ENCODE peak calls at places on chromosomes 5 and 9, in nine cellular contexts. One of them, this sample, is unnamed.

GRCh38 chr9:37775216-37775919 is 9.5 kb downstream of the EXOSC3 start:
- DNase-seq in fibroblast of lung: peak
- DNase-seq in GM06990: no peak
- DNase-seq in Calu3: no peak
- DNase-seq in left ventricle myocardium inferior: no peak
- DNase-seq in kidney: no peak
- DNase-seq in foreskin fibroblast: peak
- DNase-seq in pancreas: no peak
- DNase-seq in HFF-Myc: no peak
- DNase-seq in this sample: no peak

GRCh38 chr9:124309665-124310064 is 51.9 kb downstream of the NEK6 start:
- DNase-seq in fibroblast of lung: peak
- DNase-seq in GM06990: no peak
- DNase-seq in Calu3: peak
- DNase-seq in left ventricle myocardium inferior: no peak
- DNase-seq in kidney: no peak
- DNase-seq in foreskin fibroblast: peak
- DNase-seq in pancreas: no peak
- DNase-seq in HFF-Myc: peak
- DNase-seq in this sample: no peak

GRCh38 chr9:124015661-124016131 is 4.1 kb downstream of the LHX2 start:
- DNase-seq in fibroblast of lung: no peak
- DNase-seq in GM06990: no peak
- DNase-seq in Calu3: no peak
- DNase-seq in left ventricle myocardium inferior: no peak
- DNase-seq in kidney: no peak
- DNase-seq in foreskin fibroblast: no peak
- DNase-seq in pancreas: peak
- DNase-seq in HFF-Myc: no peak
- DNase-seq in this sample: peak

GRCh38 chr5:170641589-170642031 is 137.8 kb downstream of the KCNIP1 start:
- DNase-seq in fibroblast of lung: no peak
- DNase-seq in GM06990: no peak
- DNase-seq in Calu3: no peak
- DNase-seq in left ventricle myocardium inferior: no peak
- DNase-seq in kidney: peak
- DNase-seq in foreskin fibroblast: no peak
- DNase-seq in pancreas: no peak
- DNase-seq in HFF-Myc: no peak
- DNase-seq in this sample: no peak

GRCh38 chr9:16637218-16637617 is 233.3 kb downstream of the BNC2 start:
- DNase-seq in fibroblast of lung: peak
- DNase-seq in GM06990: no peak
- DNase-seq in Calu3: no peak
- DNase-seq in left ventricle myocardium inferior: no peak
- DNase-seq in kidney: no peak
- DNase-seq in foreskin fibroblast: no peak
- DNase-seq in pancreas: no peak
- DNase-seq in HFF-Myc: no peak
- DNase-seq in this sample: no peak

GRCh38 chr5:180043381-180043780 is 28.2 kb downstream of the RNF130 start:
- DNase-seq in fibroblast of lung: peak
- DNase-seq in GM06990: no peak
- DNase-seq in Calu3: no peak
- DNase-seq in left ventricle myocardium inferior: no peak
- DNase-seq in kidney: no peak
- DNase-seq in foreskin fibroblast: no peak
- DNase-seq in pancreas: no peak
- DNase-seq in HFF-Myc: no peak
- DNase-seq in this sample: no peak

GRCh38 chr9:96020822-96021615 is 145.5 kb downstream of the ERCC6L2 start:
- DNase-seq in fibroblast of lung: no peak
- DNase-seq in GM06990: no peak
- DNase-seq in Calu3: peak
- DNase-seq in left ventricle myocardium inferior: no peak
- DNase-seq in kidney: peak
- DNase-seq in foreskin fibroblast: peak
- DNase-seq in pancreas: peak
- DNase-seq in HFF-Myc: no peak
- DNase-seq in this sample: peak

GRCh38 chr9:130195638-130196037 is 23.4 kb downstream of the NCS1 start:
- DNase-seq in fibroblast of lung: no peak
- DNase-seq in GM06990: no peak
- DNase-seq in Calu3: no peak
- DNase-seq in left ventricle myocardium inferior: no peak
- DNase-seq in kidney: peak
- DNase-seq in foreskin fibroblast: no peak
- DNase-seq in pancreas: no peak
- DNase-seq in HFF-Myc: no peak
- DNase-seq in this sample: no peak

GRCh38 chr5:54672867-54673266 is 155.3 kb downstream of the SNX18 start:
- DNase-seq in fibroblast of lung: no peak
- DNase-seq in GM06990: no peak
- DNase-seq in Calu3: no peak
- DNase-seq in left ventricle myocardium inferior: no peak
- DNase-seq in kidney: no peak
- DNase-seq in foreskin fibroblast: no peak
- DNase-seq in pancreas: no peak
- DNase-seq in HFF-Myc: no peak
- DNase-seq in this sample: no peak

GRCh38 chr9:109341561-109341960 is 20.7 kb upstream of the EPB41L4B start:
- DNase-seq in fibroblast of lung: no peak
- DNase-seq in GM06990: no peak
- DNase-seq in Calu3: no peak
- DNase-seq in left ventricle myocardium inferior: no peak
- DNase-seq in kidney: no peak
- DNase-seq in foreskin fibroblast: no peak
- DNase-seq in pancreas: no peak
- DNase-seq in HFF-Myc: no peak
- DNase-seq in this sample: no peak

GRCh38 chr5:57817001-57817453 is 334.4 kb upstream of the ACTBL2 start:
- DNase-seq in fibroblast of lung: peak
- DNase-seq in GM06990: no peak
- DNase-seq in Calu3: no peak
- DNase-seq in left ventricle myocardium inferior: no peak
- DNase-seq in kidney: no peak
- DNase-seq in foreskin fibroblast: no peak
- DNase-seq in pancreas: no peak
- DNase-seq in HFF-Myc: no peak
- DNase-seq in this sample: no peak

GRCh38 chr5:74173665-74174064 is 466.9 kb downstream of the ENC1 start:
- DNase-seq in fibroblast of lung: no peak
- DNase-seq in GM06990: no peak
- DNase-seq in Calu3: no peak
- DNase-seq in left ventricle myocardium inferior: no peak
- DNase-seq in kidney: no peak
- DNase-seq in foreskin fibroblast: no peak
- DNase-seq in pancreas: no peak
- DNase-seq in HFF-Myc: no peak
- DNase-seq in this sample: no peak

GRCh38 chr5:177317959-177318377 is 6.3 kb upstream of the MXD3 start:
- DNase-seq in fibroblast of lung: peak
- DNase-seq in GM06990: no peak
- DNase-seq in Calu3: peak
- DNase-seq in left ventricle myocardium inferior: peak
- DNase-seq in kidney: peak
- DNase-seq in foreskin fibroblast: peak
- DNase-seq in pancreas: peak
- DNase-seq in HFF-Myc: peak
- DNase-seq in this sample: peak

GRCh38 chr5:79727722-79728355 is 38.2 kb downstream of the CMYA5 start:
- DNase-seq in fibroblast of lung: peak
- DNase-seq in GM06990: no peak
- DNase-seq in Calu3: no peak
- DNase-seq in left ventricle myocardium inferior: peak
- DNase-seq in kidney: no peak
- DNase-seq in foreskin fibroblast: no peak
- DNase-seq in pancreas: no peak
- DNase-seq in HFF-Myc: no peak
- DNase-seq in this sample: no peak

GRCh38 chr5:36398137-36398536 is 96.4 kb upstream of the RANBP3L start:
- DNase-seq in fibroblast of lung: peak
- DNase-seq in GM06990: no peak
- DNase-seq in Calu3: no peak
- DNase-seq in left ventricle myocardium inferior: no peak
- DNase-seq in kidney: no peak
- DNase-seq in foreskin fibroblast: no peak
- DNase-seq in pancreas: no peak
- DNase-seq in HFF-Myc: no peak
- DNase-seq in this sample: no peak
- TF ChIP-seq CTCF in fibroblast of lung: peak
- TF ChIP-seq CTCF in GM06990: peak
- TF ChIP-seq CTCF in Calu3: no peak
- TF ChIP-seq CTCF in left ventricle myocardium inferior: peak
- TF ChIP-seq CTCF in kidney: peak
- TF ChIP-seq CTCF in foreskin fibroblast: peak
- TF ChIP-seq CTCF in pancreas: no peak
- TF ChIP-seq CTCF in HFF-Myc: peak
- TF ChIP-seq CTCF in this sample: no peak

GRCh38 chr9:21395778-21396717 is 10.8 kb upstream of the IFNA2 start:
- DNase-seq in fibroblast of lung: no peak
- DNase-seq in GM06990: peak
- DNase-seq in Calu3: peak
- DNase-seq in left ventricle myocardium inferior: peak
- DNase-seq in kidney: peak
- DNase-seq in foreskin fibroblast: no peak
- DNase-seq in pancreas: peak
- DNase-seq in HFF-Myc: no peak
- DNase-seq in this sample: peak

GRCh38 chr9:21392270-21392669 is 7.1 kb upstream of the IFNA2 start:
- DNase-seq in fibroblast of lung: no peak
- DNase-seq in GM06990: peak
- DNase-seq in Calu3: peak
- DNase-seq in left ventricle myocardium inferior: no peak
- DNase-seq in kidney: no peak
- DNase-seq in foreskin fibroblast: no peak
- DNase-seq in pancreas: no peak
- DNase-seq in HFF-Myc: peak
- DNase-seq in this sample: no peak
- TF ChIP-seq CTCF in fibroblast of lung: no peak
- TF ChIP-seq CTCF in GM06990: peak
- TF ChIP-seq CTCF in Calu3: peak
- TF ChIP-seq CTCF in left ventricle myocardium inferior: peak
- TF ChIP-seq CTCF in kidney: no peak
- TF ChIP-seq CTCF in foreskin fibroblast: no peak
- TF ChIP-seq CTCF in pancreas: peak
- TF ChIP-seq CTCF in HFF-Myc: peak
- TF ChIP-seq CTCF in this sample: no peak

GRCh38 chr9:26193237-26193636 is 515.0 kb upstream of the TUSC1 start:
- DNase-seq in fibroblast of lung: no peak
- DNase-seq in GM06990: no peak
- DNase-seq in Calu3: no peak
- DNase-seq in left ventricle myocardium inferior: no peak
- DNase-seq in kidney: no peak
- DNase-seq in foreskin fibroblast: no peak
- DNase-seq in pancreas: no peak
- DNase-seq in HFF-Myc: no peak
- DNase-seq in this sample: no peak

DNA sequence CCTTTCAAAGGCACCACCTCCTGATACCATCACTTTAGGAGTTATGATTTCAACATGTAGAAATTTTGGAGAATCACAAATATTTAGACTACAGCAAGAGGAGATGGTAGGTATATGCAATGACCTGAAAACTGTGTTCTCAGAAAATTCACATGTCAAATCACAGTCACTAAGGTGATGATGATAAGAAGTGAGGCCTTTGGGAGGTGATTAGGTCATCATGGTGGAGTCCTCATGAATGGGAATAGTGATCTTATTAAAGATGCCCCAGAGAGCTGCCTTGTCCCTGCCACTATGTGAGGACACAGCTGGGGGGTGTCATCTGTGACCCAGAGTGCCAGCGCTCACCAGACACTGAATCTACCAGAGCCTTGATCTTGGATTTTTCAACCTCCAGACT is 513.5 kb upstream of the TUSC1 start:
- DNase-seq in fibroblast of lung: no peak
- DNase-seq in GM06990: no peak
- DNase-seq in Calu3: no peak
- DNase-seq in left ventricle myocardium inferior: no peak
- DNase-seq in kidney: no peak
- DNase-seq in foreskin fibroblast: no peak
- DNase-seq in pancreas: no peak
- DNase-seq in HFF-Myc: no peak
- DNase-seq in this sample: no peak
- TF ChIP-seq CTCF in fibroblast of lung: no peak
- TF ChIP-seq CTCF in GM06990: no peak
- TF ChIP-seq CTCF in Calu3: no peak
- TF ChIP-seq CTCF in left ventricle myocardium inferior: no peak
- TF ChIP-seq CTCF in kidney: no peak
- TF ChIP-seq CTCF in foreskin fibroblast: no peak
- TF ChIP-seq CTCF in pancreas: no peak
- TF ChIP-seq CTCF in HFF-Myc: no peak
- TF ChIP-seq CTCF in this sample: no peak

GRCh38 chr5:140043508-140043872 is 391 bp upstream of the NRG2 start:
- DNase-seq in fibroblast of lung: no peak
- DNase-seq in GM06990: no peak
- DNase-seq in Calu3: peak
- DNase-seq in left ventricle myocardium inferior: peak
- DNase-seq in kidney: peak
- DNase-seq in foreskin fibroblast: no peak
- DNase-seq in pancreas: no peak
- DNase-seq in HFF-Myc: no peak
- DNase-seq in this sample: peak
- TF ChIP-seq CTCF in fibroblast of lung: no peak
- TF ChIP-seq CTCF in GM06990: no peak
- TF ChIP-seq CTCF in Calu3: no peak
- TF ChIP-seq CTCF in left ventricle myocardium inferior: peak
- TF ChIP-seq CTCF in kidney: no peak
- TF ChIP-seq CTCF in foreskin fibroblast: no peak
- TF ChIP-seq CTCF in pancreas: no peak
- TF ChIP-seq CTCF in HFF-Myc: peak
- TF ChIP-seq CTCF in this sample: no peak

GRCh38 chr5:112253478-112254250 is 165.4 kb downstream of the EPB41L4A start:
- DNase-seq in fibroblast of lung: peak
- DNase-seq in GM06990: no peak
- DNase-seq in Calu3: no peak
- DNase-seq in left ventricle myocardium inferior: peak
- DNase-seq in kidney: no peak
- DNase-seq in foreskin fibroblast: peak
- DNase-seq in pancreas: no peak
- DNase-seq in HFF-Myc: no peak
- DNase-seq in this sample: no peak
- TF ChIP-seq CTCF in fibroblast of lung: no peak
- TF ChIP-seq CTCF in GM06990: no peak
- TF ChIP-seq CTCF in Calu3: no peak
- TF ChIP-seq CTCF in left ventricle myocardium inferior: no peak
- TF ChIP-seq CTCF in kidney: no peak
- TF ChIP-seq CTCF in foreskin fibroblast: no peak
- TF ChIP-seq CTCF in pancreas: no peak
- TF ChIP-seq CTCF in HFF-Myc: no peak
- TF ChIP-seq CTCF in this sample: no peak

This sample was measured in GM20000.